ENCODE peak calls at places on chromosomes 6 and 20, in seven cellular contexts. L is upper lobe of right lung, C is kidney epithelial cell, E is ovary, V is lower lobe of right lung, Q is fibroblast of lung, N is left ventricle myocardium inferior. A is an unnamed sample. For H3K27me3, the result is how much of the 10 kb centered on the place peaks cover.

GRCh38 chr6:127468936-127469335 is 9.7 kb upstream of the KIAA0408 start:
- DNase-seq in L (no peak), C (no peak), E (no peak), V (no peak), Q (no peak), N (no peak), A (no peak)

GRCh38 chr6:33820243-33820642 is 16.4 kb upstream of the MLN start:
- DNase-seq in L (no peak), C (no peak), E (no peak), V (no peak), Q (no peak), N (no peak), A (no peak)

GRCh38 chr6:108699290-108700041 is 138.7 kb downstream of the FOXO3 start:
- DNase-seq in L (no peak), C (no peak), E (no peak), V (no peak), Q (peak), N (peak), A (no peak)

GRCh38 chr6:10882654-10883053 is 813 bp upstream of the GCM2 start:
- DNase-seq in L (no peak), C (no peak), E (no peak), V (no peak), Q (no peak), N (no peak), A (no peak)

GRCh38 chr6:64170326-64170725 is 534.7 kb downstream of the PHF3 start:
- DNase-seq in L (no peak), C (no peak), E (no peak), V (no peak), Q (no peak), N (no peak), A (no peak)

GRCh38 chr20:45993197-45993951 is 15.3 kb upstream of the MMP9 start:
- DNase-seq in L (peak), C (peak), E (no peak), V (peak), Q (no peak), N (no peak), A (no peak)

GRCh38 chr6:5260111-5260620 is 584 bp downstream of the LYRM4 start:
- DNase-seq in L (peak), C (peak), E (no peak), V (peak), Q (peak), N (no peak), A (no peak)

GRCh38 chr6:158666637-158667359 is 16.9 kb downstream of the SYTL3 start:
- DNase-seq in L (peak), C (no peak), E (no peak), V (peak), Q (peak), N (no peak), A (no peak)

GRCh38 chr20:41701596-41702350 is 83.6 kb upstream of the CHD6 start:
- DNase-seq in L (no peak), C (no peak), E (no peak), V (no peak), Q (no peak), N (no peak), A (no peak)

GRCh38 chr6:108584323-108584722 is 23.6 kb downstream of the FOXO3 start:
- DNase-seq in L (no peak), C (no peak), E (no peak), V (no peak), Q (no peak), N (no peak), A (no peak)

GRCh38 chr20:22232473-22232872 is 351.9 kb downstream of the FOXA2 start:
- DNase-seq in L (no peak), C (no peak), E (no peak), V (no peak), Q (no peak), N (no peak), A (no peak)

GRCh38 chr20:58719971-58720371 is 27.4 kb downstream of the NPEPL1 start:
- DNase-seq in L (no peak), C (no peak), E (no peak), V (no peak), Q (no peak), N (no peak), A (no peak)

GRCh38 chr6:170460606-170461005 is 92.5 kb downstream of the PSMB1 start:
- DNase-seq in L (peak), C (no peak), E (no peak), V (no peak), Q (no peak), N (no peak), A (no peak)
- TF ChIP-seq CTCF in L (no peak), C (no peak), E (no peak), V (no peak), Q (no peak), N (no peak), A (no peak)

DNA sequence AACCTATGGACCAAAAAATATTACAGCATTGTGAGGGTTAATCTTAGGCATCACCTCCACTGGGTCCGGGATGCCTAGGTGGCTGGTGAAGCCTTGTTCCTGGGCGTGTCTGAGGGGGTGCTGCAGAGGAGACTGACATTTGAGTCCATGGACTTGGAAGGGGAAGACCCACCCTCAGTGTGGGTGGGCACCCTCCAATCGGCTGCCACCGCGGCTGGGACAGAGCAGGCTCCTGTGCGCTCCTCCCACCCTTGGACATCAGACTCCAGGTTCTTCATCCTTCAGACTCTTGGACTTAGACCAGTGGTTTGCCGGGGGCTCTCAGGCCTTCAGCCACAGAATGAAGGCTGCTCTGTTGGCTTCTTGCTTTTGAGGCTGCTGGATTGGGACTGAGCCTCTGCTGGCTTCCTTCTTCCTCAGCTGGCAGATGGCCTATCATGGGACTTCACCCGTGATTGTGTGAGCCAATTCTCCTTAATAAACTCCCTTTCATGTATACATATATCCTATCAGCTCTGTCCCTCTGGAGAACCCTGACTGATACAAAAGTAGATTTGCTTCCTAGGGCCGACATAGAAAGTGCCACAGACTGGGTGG is 113.1 kb downstream of the TTLL2 start:
- DNase-seq in L (no peak), C (no peak), E (no peak), V (no peak), Q (no peak), N (no peak), A (no peak)
- H3K27me3 ChIP-seq in L (under half), C (under half), E (under half), V (under half), Q (under half), N (under half), A (under half)

GRCh38 chr6:111662192-111662793 is 56.6 kb upstream of the TRAF3IP2 start:
- DNase-seq in L (no peak), C (no peak), E (no peak), V (no peak), Q (no peak), N (no peak), A (no peak)

GRCh38 chr6:111662794-111663231 is 57.1 kb upstream of the TRAF3IP2 start:
- DNase-seq in L (no peak), C (no peak), E (no peak), V (no peak), Q (peak), N (no peak), A (no peak)

GRCh38 chr6:111663232-111663631 is 57.6 kb upstream of the TRAF3IP2 start:
- DNase-seq in L (no peak), C (no peak), E (peak), V (no peak), Q (peak), N (peak), A (no peak)

GRCh38 chr6:111660531-111660930 is 54.9 kb upstream of the TRAF3IP2 start:
- DNase-seq in L (no peak), C (no peak), E (no peak), V (no peak), Q (no peak), N (no peak), A (no peak)

GRCh38 chr6:111661541-111662041 is 55.9 kb upstream of the TRAF3IP2 start:
- DNase-seq in L (no peak), C (no peak), E (no peak), V (peak), Q (peak), N (no peak), A (no peak)
- H3K4me3 ChIP-seq in L (no peak), C (no peak), E (no peak), V (no peak), Q (no peak), N (peak), A (no peak)

GRCh38 chr20:1402149-1402548 is 9.3 kb upstream of the FKBP1A start:
- DNase-seq in L (no peak), C (no peak), E (no peak), V (no peak), Q (peak), N (no peak), A (no peak)

GRCh38 chr20:1401431-1401907 is 8.6 kb upstream of the FKBP1A start:
- DNase-seq in L (no peak), C (no peak), E (no peak), V (no peak), Q (no peak), N (no peak), A (no peak)

GRCh38 chr20:1403624-1404023 is 10.8 kb upstream of the FKBP1A start:
- DNase-seq in L (no peak), C (no peak), E (no peak), V (no peak), Q (no peak), N (no peak), A (no peak)

DNA sequence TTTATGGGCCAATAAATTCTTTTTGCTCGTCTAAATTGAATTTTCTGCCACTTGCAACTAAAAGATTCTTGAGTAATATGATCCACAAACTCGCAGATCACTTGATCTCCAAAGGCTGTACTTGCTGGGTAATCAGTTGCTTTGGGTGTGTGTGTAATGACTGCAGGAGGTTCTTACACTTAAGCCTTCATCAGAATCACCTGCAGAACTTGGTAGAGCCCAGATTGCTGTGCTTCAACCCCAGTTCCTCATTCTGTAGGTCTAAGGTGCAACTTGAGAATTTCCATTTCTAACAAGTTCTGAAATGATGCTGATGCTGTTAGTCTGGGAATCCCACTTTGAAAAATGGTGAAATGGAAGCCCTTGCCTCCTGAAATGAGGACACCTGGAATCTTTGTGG is 12.9 kb upstream of the FKBP1A start:
- DNase-seq in L (no peak), C (no peak), E (no peak), V (no peak), Q (no peak), N (no peak), A (no peak)
- TF ChIP-seq CTCF in L (no peak), C (no peak), E (no peak), V (no peak), Q (no peak), N (no peak), A (no peak)

GRCh38 chr6:168250250-168250649 is 69.3 kb downstream of the DACT2 start:
- DNase-seq in L (no peak), C (no peak), E (no peak), V (no peak), Q (no peak), N (no peak), A (no peak)
- H3K27me3 ChIP-seq in L (under half), C (under half), E (under half), V (under half), Q (under half), N (half or more), A (under half)

GRCh38 chr20:51540585-51540984 is 1.9 kb downstream of the NFATC2 start:
- DNase-seq in L (no peak), C (no peak), E (no peak), V (no peak), Q (no peak), N (no peak), A (no peak)

GRCh38 chr20:51542894-51543788 is 622 bp upstream of the NFATC2 start:
- DNase-seq in L (no peak), C (no peak), E (no peak), V (no peak), Q (no peak), N (no peak), A (no peak)

GRCh38 chr20:51542033-51542893 is at the start of gene NFATC2:
- DNase-seq in L (peak), C (no peak), E (peak), V (peak), Q (no peak), N (peak), A (no peak)

GRCh38 chr20:51545515-51545914 is 3.0 kb upstream of the NFATC2 start:
- DNase-seq in L (no peak), C (no peak), E (no peak), V (no peak), Q (no peak), N (no peak), A (no peak)

GRCh38 chr20:51541189-51542032 is 1.1 kb downstream of the NFATC2 start:
- DNase-seq in L (peak), C (no peak), E (peak), V (peak), Q (peak), N (peak), A (no peak)
- H3K4me3 ChIP-seq in L (peak), C (no peak), E (no peak), V (peak), Q (no peak), N (peak), A (no peak)

GRCh38 chr6:42929088-42929927 is at the start of gene CNPY3:
- DNase-seq in L (peak), C (peak), E (peak), V (peak), Q (peak), N (peak), A (peak)
- TF ChIP-seq CTCF in L (no peak), C (no peak), E (no peak), V (no peak), Q (no peak), N (no peak), A (no peak)

A was measured in BJ.